ENCODE peak calls at places on chromosomes 11 and 22, in five cellular contexts. H is A549; G is CD8-positive, alpha-beta T cell; V is endothelial cell; D is fibroblast of lung. J is an unnamed sample.

GRCh38 chr11:66868726-66869291 is 11.9 kb downstream of the LRFN4 start:
- DNase-seq in H (peak; percentile 86), G (peak; percentile 66), V (peak; percentile 82), D (peak; percentile 15), J (peak; percentile 69)

GRCh38 chr11:2074266-2074825 is 64.8 kb downstream of the IGF2 start:
- DNase-seq in H (no peak), G (no peak), V (no peak), D (no peak), J (no peak)

GRCh38 chr11:1765871-1766718 is 2.4 kb upstream of the CTSD start:
- DNase-seq in H (no peak), G (no peak), V (no peak), D (no peak), J (no peak)

GRCh38 chr11:5923789-5924188 is 18.3 kb upstream of the OR56A3 start:
- DNase-seq in H (no peak), G (no peak), V (no peak), D (no peak), J (no peak)

GRCh38 chr22:49530671-49531532 is 296.8 kb downstream of the BRD1 start:
- DNase-seq in H (no peak), G (no peak), V (no peak), D (no peak), J (no peak)

GRCh38 chr11:15621565-15621964 is 506.8 kb downstream of the INSC start:
- DNase-seq in H (no peak), G (no peak), V (no peak), D (no peak), J (no peak)

GRCh38 chr11:122365545-122366380 is 249.7 kb upstream of the BLID start:
- DNase-seq in H (no peak), G (no peak), V (no peak), D (no peak), J (no peak)

GRCh38 chr22:23196165-23196564 is 15.9 kb downstream of the BCR start:
- DNase-seq in H (no peak), G (no peak), V (no peak), D (no peak), J (no peak)

GRCh38 chr22:47323518-47323917 is 561.1 kb downstream of the TBC1D22A start:
- DNase-seq in H (no peak), G (no peak), V (no peak), D (no peak), J (no peak)

GRCh38 chr11:43518407-43519165 is 159.9 kb downstream of the TTC17 start:
- DNase-seq in H (no peak), G (no peak), V (no peak), D (peak; percentile 30), J (no peak)

GRCh38 chr11:66951927-66952337 is 6.3 kb downstream of the PC start:
- DNase-seq in H (no peak), G (no peak), V (no peak), D (no peak), J (no peak)

GRCh38 chr22:25567305-25567704 is 2.8 kb downstream of the GRK3 start:
- DNase-seq in H (no peak), G (no peak), V (no peak), D (no peak), J (no peak)

GRCh38 chr11:64092119-64092760 is 56.5 kb downstream of the FLRT1 start:
- DNase-seq in H (no peak), G (no peak), V (no peak), D (no peak), J (no peak)

GRCh38 chr11:28529540-28530410 is 421.6 kb downstream of the METTL15 start:
- DNase-seq in H (peak; percentile 40), G (no peak), V (peak; percentile 15), D (peak; percentile 65), J (no peak)

GRCh38 chr22:31287818-31288495 is 4.3 kb downstream of the PIK3IP1 start:
- DNase-seq in H (no peak), G (no peak), V (no peak), D (no peak), J (no peak)

GRCh38 chr11:112785104-112785503 is 176.1 kb upstream of the NCAM1 start:
- DNase-seq in H (no peak), G (no peak), V (no peak), D (peak; percentile 83), J (no peak)

GRCh38 chr11:119110439-119110838 is 3.3 kb downstream of the C2CD2L start:
- DNase-seq in H (no peak), G (no peak), V (no peak), D (no peak), J (no peak)

GRCh38 chr22:37848587-37849088 is 581 bp upstream of the EIF3L start:
- DNase-seq in H (peak; percentile 42), G (no peak), V (no peak), D (peak; percentile 11), J (no peak)

GRCh38 chr11:69642913-69643632 is 2.1 kb downstream of the CCND1 start:
- DNase-seq in H (peak; percentile 80), G (peak; percentile 68), V (peak; percentile 92), D (peak; percentile 73), J (peak; percentile 72)

GRCh38 chr11:73072935-73073481 is 69.1 kb downstream of the FCHSD2 start:
- DNase-seq in H (peak; percentile 75), G (no peak), V (no peak), D (peak; percentile 15), J (no peak)

GRCh38 chr22:38866399-38867123 is 5.5 kb downstream of the CBX6 start:
- DNase-seq in H (no peak), G (no peak), V (peak; percentile 52), D (no peak), J (no peak)

GRCh38 chr11:128171496-128171895 is 415.9 kb downstream of the ETS1 start:
- DNase-seq in H (no peak), G (no peak), V (no peak), D (peak; percentile 50), J (no peak)

GRCh38 chr22:17105143-17106129 is 15.7 kb downstream of the TMEM121B start:
- DNase-seq in H (no peak), G (no peak), V (no peak), D (no peak), J (no peak)

GRCh38 chr11:76251576-76251975 is 45.3 kb upstream of the WNT11 start:
- DNase-seq in H (no peak), G (no peak), V (no peak), D (no peak), J (no peak)

GRCh38 chr11:32233276-32233675 is 142.4 kb downstream of the RCN1 start:
- DNase-seq in H (no peak), G (no peak), V (no peak), D (no peak), J (no peak)

GRCh38 chr11:32232516-32232915 is 141.6 kb downstream of the RCN1 start:
- DNase-seq in H (no peak), G (no peak), V (no peak), D (no peak), J (no peak)

GRCh38 chr11:32233928-32234327 is 143.1 kb downstream of the RCN1 start:
- DNase-seq in H (no peak), G (no peak), V (no peak), D (no peak), J (no peak)

GRCh38 chr11:32229566-32230240 is 138.8 kb downstream of the RCN1 start:
- DNase-seq in H (no peak), G (no peak), V (no peak), D (no peak), J (no peak)

DNA sequence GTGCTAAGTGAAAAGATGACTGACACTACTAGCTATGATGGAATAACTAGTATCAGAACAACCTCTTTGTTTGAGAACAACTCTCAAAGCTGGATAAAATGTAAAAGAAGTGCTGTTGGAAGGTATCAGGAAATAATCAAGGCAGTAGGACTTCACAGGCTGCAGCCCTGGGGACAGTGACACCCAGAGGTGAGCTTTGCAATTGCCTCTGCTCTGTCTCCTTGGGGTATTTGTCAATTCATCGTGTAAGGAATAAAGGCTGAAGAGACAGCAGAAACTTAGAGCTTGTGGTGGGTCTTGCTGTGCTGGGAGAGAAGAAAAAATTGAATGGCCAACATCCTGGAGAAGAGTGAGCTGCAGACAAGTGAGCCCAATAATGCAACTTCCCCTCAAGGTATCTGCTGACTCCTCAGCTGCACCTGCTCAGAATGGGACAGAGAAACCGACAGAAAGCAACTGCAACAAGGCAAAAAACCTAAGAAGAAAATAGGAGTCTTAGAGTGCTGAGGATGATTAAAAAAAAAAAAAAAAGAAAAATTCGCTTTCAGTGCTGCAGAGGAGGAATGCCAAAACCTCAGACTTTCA is 141.1 kb downstream of the RCN1 start:
- DNase-seq in H (peak; percentile 53), G (no peak), V (peak; percentile 62), D (peak; percentile 20), J (no peak)
- TF ChIP-seq CTCF in H (peak; percentile 54), G (no peak), V (peak; percentile 52), D (peak; percentile 49), J (no peak)

GRCh38 chr22:32607086-32607485 is 132.5 kb downstream of the FBXO7 start:
- DNase-seq in H (no peak), G (no peak), V (no peak), D (no peak), J (no peak)
- TF ChIP-seq CTCF in H (no peak), G (no peak), V (no peak), D (no peak), J (no peak)

GRCh38 chr11:57659669-57660068 is 2.1 kb downstream of the CLP1 start:
- DNase-seq in H (no peak), G (no peak), V (no peak), D (no peak), J (no peak)

GRCh38 chr11:57653162-57653561 is 3.5 kb upstream of the YPEL4 start:
- DNase-seq in H (no peak), G (no peak), V (no peak), D (no peak), J (no peak)

GRCh38 chr11:57658023-57658361 is 430 bp downstream of the CLP1 start:
- DNase-seq in H (no peak), G (no peak), V (no peak), D (no peak), J (no peak)

GRCh38 chr11:57656936-57657289 is 649 bp upstream of the CLP1 start:
- DNase-seq in H (no peak), G (no peak), V (no peak), D (no peak), J (no peak)

GRCh38 chr11:57657290-57658022 is at the start of gene CLP1:
- DNase-seq in H (peak; percentile 99), G (peak; percentile 98), V (peak; percentile 99), D (peak; percentile 98), J (peak; percentile 98)
- TF ChIP-seq CTCF in H (no peak), G (no peak), V (no peak), D (no peak), J (no peak)

GRCh38 chr11:19327280-19327679 is 86.5 kb upstream of the E2F8 start:
- DNase-seq in H (no peak), G (no peak), V (no peak), D (no peak), J (no peak)

GRCh38 chr11:19320764-19321163 is 80.0 kb upstream of the E2F8 start:
- DNase-seq in H (no peak), G (no peak), V (no peak), D (no peak), J (no peak)

GRCh38 chr11:19321351-19321750 is 80.6 kb upstream of the E2F8 start:
- DNase-seq in H (no peak), G (no peak), V (no peak), D (no peak), J (no peak)

GRCh38 chr11:19326499-19326898 is 85.8 kb upstream of the E2F8 start:
- DNase-seq in H (no peak), G (no peak), V (no peak), D (peak; percentile 4), J (no peak)

DNA sequence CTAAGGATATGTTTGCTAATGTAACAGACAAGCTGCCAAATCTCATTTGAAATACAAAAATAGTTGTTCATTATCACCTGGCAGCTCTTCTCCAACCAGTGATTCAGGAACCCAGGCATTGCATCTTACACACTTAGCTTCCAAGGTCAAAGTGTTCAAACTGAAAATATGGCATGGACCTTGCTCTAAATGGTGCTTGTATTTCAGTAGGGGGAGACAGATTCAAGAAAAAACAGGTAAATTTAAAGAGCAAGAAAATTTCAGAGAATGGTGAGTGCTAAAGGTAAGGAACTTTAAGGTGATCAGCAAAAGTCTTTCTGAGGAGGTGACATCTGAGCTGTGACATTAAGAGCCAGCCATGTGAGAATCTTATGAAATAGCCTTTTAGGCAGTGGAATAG is 82.8 kb upstream of the E2F8 start:
- DNase-seq in H (no peak), G (no peak), V (no peak), D (no peak), J (no peak)
- TF ChIP-seq CTCF in H (peak; percentile 15), G (no peak), V (no peak), D (no peak), J (no peak)